ENCODE peak calls at places on chromosomes 16 and 17, in nine cellular contexts. Q, S, N, C, K, B, H, P and Z are unnamed samples.

GRCh38 chr16:30760577-30761426 is 1.1 kb downstream of the CFAP119 start:
- DNase-seq in Q (no peak), S (no peak), N (no peak), C (no peak), K (no peak), B (no peak), H (no peak), P (no peak), Z (no peak)

GRCh38 chr16:10323528-10323869 is 62.4 kb upstream of the ATF7IP2 start:
- DNase-seq in Q (no peak), S (no peak), N (no peak), C (no peak), K (no peak), B (no peak), H (no peak), P (no peak), Z (no peak)

GRCh38 chr17:28519236-28519635 is 13.1 kb downstream of the FOXN1 start:
- DNase-seq in Q (no peak), S (no peak), N (no peak), C (no peak), K (no peak), B (no peak), H (no peak), P (no peak), Z (no peak)

GRCh38 chr17:62625870-62626200 is 1.6 kb upstream of the MRC2 start:
- DNase-seq in Q (no peak), S (no peak), N (no peak), C (no peak), K (no peak), B (no peak), H (no peak), P (peak), Z (no peak)

GRCh38 chr16:69818811-69819587 is 56.9 kb downstream of the WWP2 start:
- DNase-seq in Q (no peak), S (no peak), N (no peak), C (no peak), K (no peak), B (no peak), H (no peak), P (no peak), Z (no peak)

GRCh38 chr17:31397256-31397939 is 5.9 kb downstream of the RAB11FIP4 start:
- DNase-seq in Q (no peak), S (no peak), N (no peak), C (no peak), K (no peak), B (no peak), H (no peak), P (no peak), Z (no peak)

GRCh38 chr17:17702821-17703607 is 21.8 kb downstream of the RAI1 start:
- DNase-seq in Q (no peak), S (no peak), N (no peak), C (no peak), K (no peak), B (no peak), H (no peak), P (no peak), Z (no peak)

GRCh38 chr17:35171834-35172233 is 22.4 kb downstream of the SLC35G3 start:
- DNase-seq in Q (no peak), S (no peak), N (no peak), C (peak), K (no peak), B (no peak), H (no peak), P (no peak), Z (no peak)

GRCh38 chr17:14015286-14015685 is 54.0 kb upstream of the COX10 start:
- DNase-seq in Q (no peak), S (no peak), N (no peak), C (no peak), K (no peak), B (no peak), H (no peak), P (no peak), Z (no peak)

GRCh38 chr17:36503456-36504155 is 17.1 kb downstream of the ZNHIT3 start:
- DNase-seq in Q (no peak), S (no peak), N (no peak), C (no peak), K (no peak), B (no peak), H (no peak), P (no peak), Z (no peak)

GRCh38 chr16:4257646-4258556 is 14.9 kb downstream of the TFAP4 start:
- DNase-seq in Q (peak), S (no peak), N (no peak), C (no peak), K (no peak), B (no peak), H (no peak), P (no peak), Z (no peak)